ENCODE peak calls at places on chromosomes 1 and 21, in four cellular contexts. J, W, U and Y are unnamed samples.
A peak's percentile ranks its signal among the peaks of the same experiment; 100 is the strongest.

GRCh38 chr1:229258031-229258850 is 12.7 kb upstream of the RAB4A start:
- DNase-seq in W (peak; percentile 73), J (no peak), U (peak; percentile 66), Y (peak; percentile 89)

GRCh38 chr1:238061967-238062613 is 171.4 kb upstream of the ZP4 start:
- DNase-seq in W (no peak), U (no peak), J (no peak), Y (no peak)

GRCh38 chr1:237736372-237737029 is 154.2 kb downstream of the ZP4 start:
- DNase-seq in J (no peak), U (peak; percentile 1), W (no peak), Y (peak; percentile 75)

GRCh38 chr1:26535201-26535600 is 5.6 kb downstream of the RPS6KA1 start:
- DNase-seq in U (no peak), J (no peak), W (peak; percentile 24), Y (no peak)

GRCh38 chr21:17576080-17576835 is 36.4 kb downstream of the BTG3 start:
- DNase-seq in J (no peak), U (no peak), W (no peak), Y (no peak)

GRCh38 chr1:169885207-169885606 is 8.5 kb downstream of the SCYL3 start:
- DNase-seq in U (no peak), J (no peak), W (no peak), Y (no peak)

GRCh38 chr1:10694633-10695627 is 101.5 kb downstream of the CASZ1 start:
- DNase-seq in J (no peak), W (peak; percentile 98), U (peak; percentile 72), Y (peak; percentile 95)

GRCh38 chr1:17097125-17097524 is 22.1 kb downstream of the PADI2 start:
- DNase-seq in U (no peak), J (no peak), W (no peak), Y (no peak)

GRCh38 chr1:112904071-112904830 is 51.7 kb downstream of the SLC16A1 start:
- DNase-seq in W (no peak), J (no peak), U (no peak), Y (no peak)

GRCh38 chr1:101440484-101440883 is 203.7 kb downstream of the S1PR1 start:
- DNase-seq in W (no peak), J (no peak), U (no peak), Y (no peak)

GRCh38 chr1:61752921-61753389 is 10.7 kb downstream of the PATJ start:
- DNase-seq in W (no peak), U (peak; percentile 41), J (no peak), Y (no peak)

GRCh38 chr1:182603646-182604127 is 502 bp downstream of the RGS16 start:
- DNase-seq in J (no peak), U (no peak), W (no peak), Y (peak; percentile 55)

GRCh38 chr1:26290061-26290415 is 10.2 kb downstream of the SH3BGRL3 start:
- DNase-seq in J (no peak), U (no peak), W (no peak), Y (no peak)

GRCh38 chr1:231393668-231394067 is 28.4 kb downstream of the EGLN1 start:
- DNase-seq in U (peak; percentile 28), W (no peak), J (no peak), Y (no peak)

GRCh38 chr1:60527567-60527966 is 454.0 kb upstream of the C1orf87 start:
- DNase-seq in U (no peak), W (no peak), J (no peak), Y (no peak)

GRCh38 chr1:111729271-111729921 is 9.8 kb downstream of the INKA2 start:
- DNase-seq in W (no peak), U (no peak), J (no peak), Y (no peak)

GRCh38 chr1:234962340-234962989 is 166.2 kb downstream of the TOMM20 start:
- DNase-seq in U (peak; percentile 67), J (peak; percentile 91), W (peak; percentile 39), Y (no peak)

GRCh38 chr1:241533375-241534115 is 1.4 kb downstream of the KMO start:
- DNase-seq in W (no peak), J (no peak), U (no peak), Y (no peak)

GRCh38 chr21:31397939-31398338 is 53.9 kb upstream of the TIAM1 start:
- DNase-seq in U (no peak), J (no peak), W (no peak), Y (no peak)

GRCh38 chr1:225662155-225662554 is 9.2 kb upstream of the ENAH start:
- DNase-seq in J (no peak), U (no peak), W (no peak), Y (no peak)

GRCh38 chr21:23858878-23859277 is 1748.4 kb downstream of the MRPL39 start:
- DNase-seq in W (peak; percentile 47), J (no peak), U (no peak), Y (no peak)

GRCh38 chr21:42113926-42114409 is 42.9 kb downstream of the UMODL1 start:
- DNase-seq in J (no peak), U (peak; percentile 72), W (no peak), Y (no peak)

GRCh38 chr1:32703479-32704291 is 1.1 kb upstream of the SYNC start:
- DNase-seq in W (no peak), J (no peak), U (no peak), Y (peak; percentile 53)

GRCh38 chr1:233240839-233241682 is 54.5 kb downstream of the PCNX2 start:
- DNase-seq in W (peak; percentile 40), J (no peak), U (peak; percentile 8), Y (peak; percentile 53)

GRCh38 chr1:246142320-246142893 is 364.7 kb downstream of the SMYD3 start:
- DNase-seq in J (no peak), W (peak; percentile 70), U (no peak), Y (no peak)

GRCh38 chr1:8137406-8138244 is 111.5 kb upstream of the ERRFI1 start:
- DNase-seq in U (peak; percentile 68), J (no peak), W (no peak), Y (no peak)

GRCh38 chr1:207497951-207498350 is 2.0 kb downstream of the CR1 start:
- DNase-seq in J (no peak), U (no peak), W (no peak), Y (no peak)

DNA sequence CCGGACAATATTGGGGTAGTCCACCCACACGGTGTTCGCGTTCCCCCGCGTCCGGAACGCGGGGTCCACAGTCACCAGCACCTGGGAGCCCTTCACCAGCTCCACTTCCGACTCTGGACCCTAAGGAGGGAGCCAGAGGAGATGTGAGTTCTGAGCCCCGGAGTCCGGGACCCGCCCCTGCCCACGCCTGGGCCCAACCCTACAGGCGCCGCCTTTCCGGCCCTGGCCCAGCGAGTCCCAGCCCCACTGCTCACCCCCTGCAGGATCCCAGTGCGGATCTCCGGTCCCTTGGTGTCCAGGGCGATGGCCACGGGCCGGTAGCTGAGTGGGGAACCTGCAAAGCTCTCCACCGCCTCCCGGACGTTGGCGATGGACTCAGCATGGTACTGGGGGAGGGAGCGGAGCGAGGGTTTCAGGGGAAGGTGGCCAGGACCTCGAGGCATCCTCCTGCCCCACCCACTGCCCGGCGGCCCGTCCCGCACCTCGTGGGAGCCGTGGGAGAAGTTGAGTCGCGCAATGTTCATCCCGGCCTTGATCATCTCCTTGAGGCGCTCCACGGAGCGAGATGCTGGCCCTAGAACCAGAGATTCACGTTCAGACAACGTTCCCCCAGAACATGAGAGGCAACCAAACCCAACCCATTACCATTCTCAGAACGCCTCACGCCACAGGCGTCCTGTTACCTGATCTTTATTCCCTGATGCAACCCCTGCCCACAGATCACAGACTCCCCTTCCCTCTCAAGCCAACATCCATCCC is 5.9 kb downstream of the PKLR start:
- DNase-seq in U (no peak), W (no peak), J (no peak), Y (peak; percentile 80)
- TF ChIP-seq EZH2 in U (no peak), W (no peak), J (no peak), Y (no peak)

GRCh38 chr21:28228624-28228995 is 764.1 kb downstream of the LTN1 start:
- DNase-seq in U (no peak), W (no peak), J (no peak), Y (no peak)

GRCh38 chr21:28227881-28228623 is 764.6 kb downstream of the LTN1 start:
- DNase-seq in J (no peak), U (no peak), W (no peak), Y (no peak)

GRCh38 chr21:28229811-28230210 is 762.9 kb downstream of the LTN1 start:
- DNase-seq in J (no peak), U (no peak), W (no peak), Y (no peak)

GRCh38 chr21:28233536-28234220 is 759.0 kb downstream of the LTN1 start:
- DNase-seq in J (no peak), U (no peak), W (no peak), Y (no peak)

GRCh38 chr21:28230559-28230958 is 762.1 kb downstream of the LTN1 start:
- DNase-seq in U (no peak), J (no peak), W (no peak), Y (no peak)
- TF ChIP-seq CREB1 in U (no peak), J (no peak), W (no peak), Y (no peak)

DNA sequence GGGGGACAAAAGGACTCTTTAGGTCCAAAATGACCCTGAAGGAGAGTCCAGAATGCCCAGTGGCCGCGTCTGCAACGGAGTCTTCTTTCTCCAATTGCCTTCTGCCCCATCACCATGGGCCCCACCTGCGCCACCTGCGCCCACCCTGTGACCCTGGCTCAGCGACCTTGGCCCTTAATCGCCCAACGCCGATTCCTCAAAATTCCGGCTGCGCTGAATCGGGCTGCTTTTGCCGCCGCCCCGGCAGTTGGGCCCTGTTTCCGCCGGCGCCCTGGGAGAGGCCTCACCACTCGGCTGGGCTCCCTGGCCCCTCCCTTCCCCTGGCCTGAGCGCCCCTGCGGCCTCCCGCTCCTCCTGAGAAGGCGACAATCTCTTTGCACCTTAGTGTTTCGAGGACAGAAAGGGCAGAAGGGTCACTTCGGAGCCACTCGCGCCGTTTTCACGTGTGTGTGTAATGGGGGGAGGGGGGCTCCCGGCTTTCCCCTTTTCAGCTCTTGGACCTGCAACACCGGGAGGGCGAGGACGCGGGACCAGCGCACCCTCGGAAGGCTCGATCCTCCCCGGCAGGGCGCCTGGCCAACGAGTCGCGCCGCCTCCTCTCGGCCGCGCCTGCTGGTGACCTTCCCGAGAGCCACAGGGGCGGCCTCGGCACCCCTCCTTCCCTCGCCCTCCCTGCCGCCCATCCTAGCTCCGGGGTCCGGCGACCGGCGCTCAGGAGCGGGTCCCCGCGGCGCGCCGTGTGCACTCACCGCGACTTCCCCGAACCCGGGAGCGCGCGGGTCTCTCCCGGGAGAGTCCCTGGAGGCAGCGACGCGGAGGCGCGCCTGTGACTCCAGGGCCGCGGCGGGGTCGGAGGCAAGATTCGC is 522 bp upstream of the SIM2 start:
- DNase-seq in J (no peak), W (no peak), U (no peak), Y (peak; percentile 71)
- TF ChIP-seq JUNB in J (no peak), W (no peak), U (no peak), Y (no peak)

DNA sequence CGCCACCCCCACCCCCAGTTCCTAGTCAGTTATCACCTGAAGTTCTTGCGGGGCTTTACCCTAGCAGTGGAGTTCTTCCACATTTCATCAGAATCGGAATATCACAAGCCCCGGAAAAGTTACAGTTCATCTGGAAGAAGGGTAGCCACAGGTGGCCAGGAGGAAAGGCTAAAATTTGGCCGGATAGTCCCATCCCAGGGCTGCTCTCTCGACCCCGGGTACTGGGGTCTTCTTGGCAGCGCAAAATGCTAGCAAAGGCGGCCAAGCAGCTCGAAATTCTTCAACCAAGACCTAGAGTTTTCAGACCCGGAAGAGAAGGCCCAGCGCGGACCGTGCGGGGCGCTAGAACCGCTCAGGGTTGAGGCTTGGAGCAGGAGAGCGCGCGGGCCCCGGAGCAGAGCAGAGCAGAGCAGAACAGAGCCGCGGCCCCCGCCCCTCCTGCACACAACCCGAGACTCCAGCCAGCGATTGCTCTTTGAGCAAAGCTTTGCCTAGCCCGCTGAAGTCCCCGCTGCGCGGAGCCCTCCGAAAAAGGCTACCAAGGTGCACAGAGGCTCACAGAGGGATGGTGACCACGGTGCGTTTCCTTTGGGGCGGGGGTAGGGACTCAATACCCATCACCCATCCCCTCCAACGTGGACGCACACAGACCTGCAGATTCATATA is 8.1 kb downstream of the HLX start:
- DNase-seq in U (no peak), J (no peak), W (no peak), Y (peak; percentile 80)
- TF ChIP-seq EZH2 in U (no peak), J (no peak), W (no peak), Y (peak; percentile 97)

GRCh38 chr1:190436615-190437014 is 41.0 kb downstream of the BRINP3 start:
- DNase-seq in W (no peak), U (peak; percentile 15), J (peak; percentile 5), Y (no peak)
- TF ChIP-seq CREB1 in W (no peak), U (no peak), J (no peak), Y (no peak)